ENCODE peak calls at places on chromosomes 2 and 18, in four cellular contexts. Y, F, V and Q are unnamed samples.

GRCh38 chr2:135914485-135914884 is 38.2 kb upstream of the MCM6 start:
- DNase-seq in Y (no peak), F (no peak), V (no peak), Q (no peak)

GRCh38 chr18:79819064-79819725 is 21.5 kb downstream of the KCNG2 start:
- DNase-seq in Y (no peak), F (no peak), V (no peak), Q (no peak)

GRCh38 chr18:24153397-24153796 is 14.5 kb downstream of the CABYR start:
- DNase-seq in Y (no peak), F (no peak), V (no peak), Q (no peak)

GRCh38 chr18:48983793-48984437 is 33.1 kb upstream of the SMAD7 start:
- DNase-seq in Y (no peak), F (peak), V (no peak), Q (no peak)

GRCh38 chr2:54599914-54600313 is 123.5 kb upstream of the EML6 start:
- DNase-seq in Y (no peak), F (peak), V (peak), Q (no peak)

GRCh38 chr2:75162897-75163296 is 36.4 kb downstream of the TACR1 start:
- DNase-seq in Y (no peak), F (no peak), V (no peak), Q (no peak)

GRCh38 chr2:236180831-236181453 is 12.8 kb upstream of the GBX2 start:
- DNase-seq in Y (peak), F (peak), V (peak), Q (peak)

GRCh38 chr2:29841386-29842004 is 79.9 kb downstream of the ALK start:
- DNase-seq in Y (peak), F (peak), V (peak), Q (no peak)

GRCh38 chr18:79397288-79397829 is 1.6 kb downstream of the NFATC1 start:
- DNase-seq in Y (no peak), F (no peak), V (no peak), Q (no peak)

GRCh38 chr2:20231159-20231558 is 6.2 kb upstream of the SDC1 start:
- DNase-seq in Y (no peak), F (no peak), V (no peak), Q (no peak)

GRCh38 chr2:176638167-176639015 is 369.1 kb downstream of the MTX2 start:
- DNase-seq in Y (peak), F (peak), V (peak), Q (no peak)

GRCh38 chr2:220795705-220796104 is 776.4 kb downstream of the EPHA4 start:
- DNase-seq in Y (no peak), F (no peak), V (no peak), Q (no peak)

GRCh38 chr2:195899226-195899625 is 169.4 kb downstream of the DNAH7 start:
- DNase-seq in Y (no peak), F (peak), V (no peak), Q (peak)

GRCh38 chr2:99543247-99543646 is 53.4 kb upstream of the REV1 start:
- DNase-seq in Y (no peak), F (no peak), V (no peak), Q (no peak)

GRCh38 chr18:79662051-79662450 is 17.6 kb upstream of the CTDP1 start:
- DNase-seq in Y (no peak), F (no peak), V (no peak), Q (no peak)

GRCh38 chr2:159075726-159076125 is 107.3 kb downstream of the TANC1 start:
- DNase-seq in Y (no peak), F (no peak), V (no peak), Q (no peak)

GRCh38 chr2:241656190-241656741 is 18.8 kb downstream of the ATG4B start:
- DNase-seq in Y (no peak), F (no peak), V (no peak), Q (no peak)

GRCh38 chr18:63438181-63438580 is 15.9 kb upstream of the VPS4B start:
- DNase-seq in Y (no peak), F (peak), V (no peak), Q (no peak)

GRCh38 chr18:63430526-63430925 is 8.2 kb upstream of the VPS4B start:
- DNase-seq in Y (no peak), F (no peak), V (no peak), Q (no peak)

GRCh38 chr18:63427566-63427965 is 5.3 kb upstream of the VPS4B start:
- DNase-seq in Y (no peak), F (no peak), V (peak), Q (no peak)

GRCh38 chr18:63431180-63431579 is 8.9 kb upstream of the VPS4B start:
- DNase-seq in Y (no peak), F (no peak), V (no peak), Q (no peak)

DNA sequence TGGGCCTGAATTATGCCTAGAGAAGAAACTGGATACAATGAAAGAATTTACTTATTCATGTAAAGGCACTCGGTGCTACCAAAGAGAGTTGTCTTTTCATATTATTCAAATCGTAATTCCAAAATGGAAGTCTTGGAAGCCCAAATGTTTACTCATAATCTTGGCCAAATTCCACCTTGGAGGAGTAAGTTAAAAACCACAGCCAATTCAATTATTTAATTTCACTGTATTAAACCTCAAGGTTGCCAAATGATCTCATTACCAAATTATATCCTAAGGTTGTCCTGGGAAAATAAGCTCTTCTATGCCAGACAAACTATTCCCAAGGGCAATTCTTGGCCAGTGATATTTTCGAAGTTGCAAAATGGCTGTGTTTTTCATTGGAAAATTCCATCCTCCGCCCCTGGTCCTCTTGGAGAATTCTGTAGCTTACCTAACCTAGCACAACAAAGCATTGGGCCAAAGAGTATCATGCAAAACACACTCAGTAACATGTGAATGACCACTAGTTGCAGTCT is 11.1 kb upstream of the VPS4B start:
- DNase-seq in Y (no peak), F (peak), V (no peak), Q (no peak)
- TF ChIP-seq CTCF in Y (no peak), F (no peak), V (no peak), Q (no peak)

DNA sequence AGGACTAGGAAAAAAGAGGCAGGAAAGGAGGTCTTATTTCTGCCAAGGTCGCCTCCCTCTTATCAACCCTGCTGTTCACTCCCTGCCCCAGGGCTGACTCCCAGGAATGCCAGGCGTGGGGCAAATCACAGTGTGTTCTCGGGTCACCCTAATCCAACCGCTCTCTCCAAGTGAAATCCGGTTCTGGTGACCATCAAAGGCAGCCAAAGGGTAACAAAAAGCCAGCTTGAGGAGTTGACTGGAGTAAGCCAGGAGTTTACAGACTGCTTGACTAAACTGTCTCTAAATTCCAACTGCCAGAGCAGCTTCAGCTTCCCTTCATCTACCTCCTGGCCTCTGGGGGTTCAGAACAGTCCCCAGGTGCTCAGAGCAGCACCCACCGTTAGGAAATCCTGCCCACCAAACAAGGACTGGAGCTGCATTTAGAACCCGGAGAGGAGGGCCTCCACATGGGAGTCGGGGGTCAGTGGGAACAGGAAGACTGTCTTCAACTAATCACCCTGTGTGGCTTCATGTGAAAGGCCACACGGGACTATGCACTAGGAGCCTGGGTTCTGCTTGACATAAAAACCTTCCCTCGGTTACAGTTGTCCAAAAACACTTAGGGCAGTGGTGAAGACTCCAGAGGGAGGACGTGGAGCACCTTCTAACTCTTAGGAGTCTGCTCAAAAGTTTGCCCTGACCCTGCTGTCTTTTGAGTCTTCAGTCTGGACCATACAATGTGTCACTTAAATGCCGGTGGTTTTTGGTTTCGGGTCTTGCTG is 24.2 kb upstream of the MCFD2 start:
- DNase-seq in Y (no peak), F (no peak), V (peak), Q (no peak)
- H3K4me3 ChIP-seq in Y (peak), F (no peak), V (peak), Q (peak)

DNA sequence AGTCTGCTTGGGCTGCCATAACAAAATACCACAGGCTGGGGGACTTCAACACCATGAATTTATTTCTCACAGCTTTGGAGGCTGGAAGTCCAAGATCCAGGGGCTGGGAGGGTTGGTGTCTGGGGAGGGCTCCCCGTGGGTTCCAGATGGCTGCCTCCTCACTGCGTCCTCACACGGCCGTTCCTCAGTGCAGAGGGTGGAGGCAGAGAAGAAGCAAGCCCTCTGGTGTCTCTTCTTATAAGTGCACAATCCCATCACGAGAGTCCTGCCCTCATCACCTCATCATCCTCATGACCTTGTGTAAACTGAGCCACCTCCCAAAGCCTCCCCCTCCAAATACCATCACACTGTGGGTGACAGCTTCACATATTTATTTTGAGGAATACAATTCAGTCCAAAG is 26.3 kb downstream of the TMEM163 start:
- DNase-seq in Y (no peak), F (no peak), V (no peak), Q (no peak)
- TF ChIP-seq CTCF in Y (no peak), F (no peak), V (no peak), Q (no peak)

GRCh38 chr18:47791461-47791860 is 139.0 kb downstream of the SMAD2 start:
- DNase-seq in Y (no peak), F (no peak), V (no peak), Q (no peak)

GRCh38 chr18:47797126-47797525 is 133.3 kb downstream of the SMAD2 start:
- DNase-seq in Y (no peak), F (no peak), V (no peak), Q (no peak)

GRCh38 chr18:47795448-47795843 is 135.0 kb downstream of the SMAD2 start:
- DNase-seq in Y (no peak), F (no peak), V (no peak), Q (no peak)

GRCh38 chr18:47793609-47794008 is 136.8 kb downstream of the SMAD2 start:
- DNase-seq in Y (no peak), F (no peak), V (no peak), Q (no peak)

DNA sequence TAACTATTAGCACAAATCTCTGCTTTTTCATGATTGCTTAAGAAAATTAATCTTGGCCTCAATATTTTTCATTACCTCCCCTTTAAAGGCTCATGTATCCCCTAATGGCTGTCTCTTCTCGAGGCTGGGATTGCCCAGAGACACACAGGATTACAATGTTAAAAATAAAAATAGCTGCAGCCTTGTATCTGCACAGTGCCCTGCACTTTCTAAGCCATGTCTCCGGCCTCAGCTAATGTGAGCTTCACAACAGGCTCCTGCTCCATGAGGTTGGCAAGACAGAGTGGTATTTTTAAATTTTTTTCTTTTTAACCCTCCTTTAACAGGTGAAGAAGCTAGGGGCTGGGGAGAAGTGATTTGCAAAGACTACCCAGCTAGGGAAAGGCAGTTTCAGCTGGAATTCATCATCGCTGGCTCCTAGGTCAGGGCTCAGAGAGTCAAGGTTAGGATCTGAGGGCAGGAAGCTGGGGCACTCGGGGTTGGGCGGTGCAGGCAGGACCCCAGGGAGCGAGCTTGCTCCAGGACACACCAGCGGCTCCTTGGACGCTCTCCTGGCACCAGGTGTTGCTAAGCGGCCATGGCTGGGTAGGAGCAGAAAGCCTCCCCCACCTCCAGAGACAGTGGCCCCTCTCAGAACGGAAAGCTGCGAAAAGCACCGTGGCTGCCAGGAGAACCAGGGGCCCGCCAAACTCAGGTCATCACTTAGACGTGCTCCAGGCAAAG is 135.6 kb downstream of the SMAD2 start:
- DNase-seq in Y (no peak), F (no peak), V (no peak), Q (no peak)
- H3K4me3 ChIP-seq in Y (no peak), F (no peak), V (no peak), Q (no peak)

GRCh38 chr2:219448776-219449476 is 14.3 kb downstream of the SPEG start:
- DNase-seq in Y (no peak), F (no peak), V (no peak), Q (no peak)
- TF ChIP-seq CTCF in Y (no peak), F (no peak), V (no peak), Q (no peak)

DNA sequence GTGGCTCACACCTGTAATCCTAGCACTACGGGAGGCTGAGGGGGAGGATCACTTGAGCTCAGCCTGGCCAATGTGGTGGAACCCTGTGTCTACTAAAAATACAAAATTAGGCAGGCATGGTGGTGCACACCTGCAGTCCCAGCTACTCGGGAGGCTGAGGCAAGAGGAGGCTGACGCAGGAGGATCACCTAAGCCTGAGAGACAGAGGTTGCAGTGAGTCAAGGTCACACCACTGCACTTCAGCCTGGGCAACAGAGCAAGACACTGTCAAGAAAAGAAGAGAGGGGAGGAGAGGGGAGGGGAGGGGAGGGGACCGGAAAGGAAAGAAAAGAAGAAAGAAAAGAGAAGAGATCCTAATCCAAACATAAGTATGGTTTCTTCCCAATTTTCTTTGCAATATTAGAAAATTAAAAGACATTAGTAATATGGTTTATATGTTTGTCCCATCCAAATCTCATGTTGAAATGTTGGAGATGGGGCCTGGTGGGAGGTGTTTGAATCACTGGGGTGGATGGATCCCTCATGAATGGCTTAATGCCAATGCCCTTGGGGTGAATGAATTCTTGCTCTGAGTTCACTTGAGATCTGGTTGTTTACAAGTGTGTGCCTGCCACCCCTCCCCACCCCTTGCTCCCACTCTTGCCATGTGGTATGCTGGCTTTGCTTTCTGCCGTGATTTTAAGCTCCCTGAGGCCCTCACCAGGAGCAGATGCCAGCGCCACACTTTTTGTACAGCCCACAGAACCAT is 50.7 kb downstream of the TRIP12 start:
- DNase-seq in Y (no peak), F (no peak), V (no peak), Q (no peak)
- H3K4me3 ChIP-seq in Y (no peak), F (no peak), V (no peak), Q (no peak)

GRCh38 chr2:102168026-102168425 is 18.8 kb upstream of the IL1RL2 start:
- DNase-seq in Y (no peak), F (no peak), V (no peak), Q (no peak)

DNA sequence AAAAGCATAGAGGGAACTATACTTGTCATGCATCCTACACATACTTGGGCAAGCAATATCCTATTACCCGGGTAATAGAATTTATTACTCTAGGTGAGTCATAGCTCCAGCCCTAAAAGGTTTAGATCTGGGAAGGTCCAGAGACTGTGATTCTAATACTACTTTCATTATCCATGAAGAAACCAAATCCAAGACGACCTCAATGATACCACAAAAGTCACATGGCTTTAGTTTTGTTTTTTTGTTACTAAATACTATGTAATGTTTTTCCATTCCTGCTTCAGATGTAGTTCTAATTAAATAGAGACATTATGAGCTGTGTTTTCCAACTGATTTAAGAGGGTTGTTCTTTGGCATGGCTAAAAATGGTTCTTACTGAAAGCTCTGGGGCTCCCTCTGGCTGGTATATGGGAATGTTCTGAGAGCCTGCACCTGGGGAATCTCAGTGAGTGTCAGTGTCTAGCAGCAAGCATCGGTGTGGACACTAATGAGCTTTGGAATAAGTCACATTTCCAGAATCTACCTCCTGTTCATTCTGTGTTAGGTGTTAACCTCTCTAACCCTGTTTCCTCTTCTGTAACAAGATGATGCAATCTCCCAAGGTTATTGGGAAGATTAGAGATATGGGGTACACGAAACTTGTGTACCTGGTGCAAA is 20.5 kb upstream of the IL1RL2 start:
- DNase-seq in Y (no peak), F (peak), V (no peak), Q (peak)
- TF ChIP-seq CTCF in Y (peak), F (peak), V (peak), Q (peak)

DNA sequence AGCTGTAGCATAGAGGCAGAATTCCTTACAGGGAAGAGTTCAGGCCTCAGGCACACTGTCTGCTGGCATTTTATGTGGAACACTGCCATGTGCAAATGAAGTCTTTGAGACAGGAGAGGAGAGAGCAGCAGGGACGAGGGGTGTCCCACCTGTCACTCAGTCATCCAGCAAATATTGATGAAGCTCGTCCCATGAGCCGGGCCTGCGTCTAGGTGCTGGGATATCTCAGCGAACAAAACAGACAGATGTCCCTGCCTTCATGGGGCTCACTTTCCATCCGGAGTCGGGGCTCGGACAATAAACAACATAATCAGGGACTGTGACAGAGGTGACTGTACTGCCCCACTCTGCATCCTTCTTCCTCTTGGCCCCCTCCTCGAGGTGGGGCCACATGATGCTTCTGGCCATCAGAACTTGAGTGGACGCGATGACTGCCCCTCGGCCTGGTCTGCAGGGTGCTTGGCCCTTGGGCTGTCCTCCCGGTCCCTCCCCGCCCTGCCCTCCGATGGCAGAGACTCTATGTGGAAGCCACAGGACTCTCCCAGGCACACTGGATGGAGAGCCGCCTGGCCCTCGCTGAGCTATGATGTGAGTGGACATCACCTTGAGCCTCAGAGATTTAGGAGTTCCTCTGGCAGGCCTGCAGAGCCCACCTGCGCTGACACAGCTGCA is 78.8 kb downstream of the MBP start:
- DNase-seq in Y (no peak), F (no peak), V (no peak), Q (no peak)
- H3K4me3 ChIP-seq in Y (no peak), F (no peak), V (peak), Q (no peak)